ENCODE peak calls at places on chromosomes 16 and 17, in six cellular contexts. One of them, this sample, is unnamed.
A peak's percentile ranks its signal among the peaks of the same experiment; 100 is the strongest.

GRCh38 chr16:10126686-10127085 is 55.5 kb downstream of the GRIN2A start:
- DNase-seq in stimulated activated CD4-positive, alpha-beta T cell treated with anti-CD3 and anti-CD28 coated beads, Interleukin-15, amount 100 ng/mL, for 24 hours: no peak
- DNase-seq in OCI-LY7: no peak
- DNase-seq in CD4-positive, alpha-beta T cell: no peak
- DNase-seq in cardiac fibroblast: no peak
- DNase-seq in astrocyte of the cerebellum: peak; percentile 86
- DNase-seq in this sample: no peak

GRCh38 chr16:75377971-75378386 is 55.3 kb downstream of the CFDP1 start:
- DNase-seq in stimulated activated CD4-positive, alpha-beta T cell treated with anti-CD3 and anti-CD28 coated beads, Interleukin-15, amount 100 ng/mL, for 24 hours: no peak
- DNase-seq in OCI-LY7: no peak
- DNase-seq in CD4-positive, alpha-beta T cell: no peak
- DNase-seq in cardiac fibroblast: peak; percentile 98
- DNase-seq in astrocyte of the cerebellum: peak; percentile 97
- DNase-seq in this sample: no peak

GRCh38 chr16:85192736-85193493 is 80.6 kb upstream of the CIBAR2 start:
- DNase-seq in stimulated activated CD4-positive, alpha-beta T cell treated with anti-CD3 and anti-CD28 coated beads, Interleukin-15, amount 100 ng/mL, for 24 hours: no peak
- DNase-seq in OCI-LY7: no peak
- DNase-seq in CD4-positive, alpha-beta T cell: no peak
- DNase-seq in cardiac fibroblast: no peak
- DNase-seq in astrocyte of the cerebellum: no peak
- DNase-seq in this sample: no peak

GRCh38 chr17:66474810-66475497 is 172.5 kb downstream of the PRKCA start:
- DNase-seq in stimulated activated CD4-positive, alpha-beta T cell treated with anti-CD3 and anti-CD28 coated beads, Interleukin-15, amount 100 ng/mL, for 24 hours: no peak
- DNase-seq in OCI-LY7: no peak
- DNase-seq in CD4-positive, alpha-beta T cell: no peak
- DNase-seq in cardiac fibroblast: no peak
- DNase-seq in astrocyte of the cerebellum: no peak
- DNase-seq in this sample: no peak

GRCh38 chr16:10992797-10993196 is 48.4 kb downstream of the CLEC16A start:
- DNase-seq in stimulated activated CD4-positive, alpha-beta T cell treated with anti-CD3 and anti-CD28 coated beads, Interleukin-15, amount 100 ng/mL, for 24 hours: peak; percentile 72
- DNase-seq in OCI-LY7: no peak
- DNase-seq in CD4-positive, alpha-beta T cell: no peak
- DNase-seq in cardiac fibroblast: peak; percentile 68
- DNase-seq in astrocyte of the cerebellum: peak; percentile 41
- DNase-seq in this sample: no peak

GRCh38 chr17:64024781-64025731 is 4.6 kb upstream of the ICAM2 start:
- DNase-seq in stimulated activated CD4-positive, alpha-beta T cell treated with anti-CD3 and anti-CD28 coated beads, Interleukin-15, amount 100 ng/mL, for 24 hours: peak; percentile 44
- DNase-seq in OCI-LY7: no peak
- DNase-seq in CD4-positive, alpha-beta T cell: peak; percentile 38
- DNase-seq in cardiac fibroblast: no peak
- DNase-seq in astrocyte of the cerebellum: no peak
- DNase-seq in this sample: peak; percentile 29

GRCh38 chr16:72105978-72106377 is 12.3 kb downstream of the DHX38 start:
- DNase-seq in stimulated activated CD4-positive, alpha-beta T cell treated with anti-CD3 and anti-CD28 coated beads, Interleukin-15, amount 100 ng/mL, for 24 hours: no peak
- DNase-seq in OCI-LY7: no peak
- DNase-seq in CD4-positive, alpha-beta T cell: no peak
- DNase-seq in cardiac fibroblast: no peak
- DNase-seq in astrocyte of the cerebellum: no peak
- DNase-seq in this sample: no peak

GRCh38 chr16:12178251-12178990 is 201.9 kb downstream of the SNX29 start:
- DNase-seq in stimulated activated CD4-positive, alpha-beta T cell treated with anti-CD3 and anti-CD28 coated beads, Interleukin-15, amount 100 ng/mL, for 24 hours: no peak
- DNase-seq in OCI-LY7: no peak
- DNase-seq in CD4-positive, alpha-beta T cell: no peak
- DNase-seq in cardiac fibroblast: peak; percentile 73
- DNase-seq in astrocyte of the cerebellum: peak; percentile 57
- DNase-seq in this sample: no peak

GRCh38 chr17:47009759-47010594 is 30.9 kb upstream of the RPRML start:
- DNase-seq in stimulated activated CD4-positive, alpha-beta T cell treated with anti-CD3 and anti-CD28 coated beads, Interleukin-15, amount 100 ng/mL, for 24 hours: no peak
- DNase-seq in OCI-LY7: no peak
- DNase-seq in CD4-positive, alpha-beta T cell: no peak
- DNase-seq in cardiac fibroblast: no peak
- DNase-seq in astrocyte of the cerebellum: no peak
- DNase-seq in this sample: no peak

GRCh38 chr16:74321356-74321755 is 24.7 kb downstream of the PSMD7 start:
- DNase-seq in stimulated activated CD4-positive, alpha-beta T cell treated with anti-CD3 and anti-CD28 coated beads, Interleukin-15, amount 100 ng/mL, for 24 hours: no peak
- DNase-seq in OCI-LY7: no peak
- DNase-seq in CD4-positive, alpha-beta T cell: no peak
- DNase-seq in cardiac fibroblast: no peak
- DNase-seq in astrocyte of the cerebellum: no peak
- DNase-seq in this sample: no peak

GRCh38 chr16:13780841-13781553 is 139.0 kb upstream of the ERCC4 start:
- DNase-seq in stimulated activated CD4-positive, alpha-beta T cell treated with anti-CD3 and anti-CD28 coated beads, Interleukin-15, amount 100 ng/mL, for 24 hours: no peak
- DNase-seq in OCI-LY7: no peak
- DNase-seq in CD4-positive, alpha-beta T cell: no peak
- DNase-seq in cardiac fibroblast: no peak
- DNase-seq in astrocyte of the cerebellum: no peak
- DNase-seq in this sample: no peak

GRCh38 chr17:44733753-44734152 is 25.0 kb upstream of the ADAM11 start:
- DNase-seq in stimulated activated CD4-positive, alpha-beta T cell treated with anti-CD3 and anti-CD28 coated beads, Interleukin-15, amount 100 ng/mL, for 24 hours: no peak
- DNase-seq in OCI-LY7: peak; percentile 13
- DNase-seq in CD4-positive, alpha-beta T cell: no peak
- DNase-seq in cardiac fibroblast: no peak
- DNase-seq in astrocyte of the cerebellum: no peak
- DNase-seq in this sample: no peak

GRCh38 chr16:83692224-83692623 is 115.6 kb upstream of the HSBP1 start:
- DNase-seq in stimulated activated CD4-positive, alpha-beta T cell treated with anti-CD3 and anti-CD28 coated beads, Interleukin-15, amount 100 ng/mL, for 24 hours: no peak
- DNase-seq in OCI-LY7: no peak
- DNase-seq in CD4-positive, alpha-beta T cell: no peak
- DNase-seq in cardiac fibroblast: no peak
- DNase-seq in astrocyte of the cerebellum: no peak
- DNase-seq in this sample: no peak

GRCh38 chr17:45785373-45786193 is 1.5 kb downstream of the CRHR1 start:
- DNase-seq in stimulated activated CD4-positive, alpha-beta T cell treated with anti-CD3 and anti-CD28 coated beads, Interleukin-15, amount 100 ng/mL, for 24 hours: peak; percentile 8
- DNase-seq in OCI-LY7: no peak
- DNase-seq in CD4-positive, alpha-beta T cell: no peak
- DNase-seq in cardiac fibroblast: no peak
- DNase-seq in astrocyte of the cerebellum: no peak
- DNase-seq in this sample: no peak

GRCh38 chr16:86676216-86676800 is 98.0 kb downstream of the FOXL1 start:
- DNase-seq in stimulated activated CD4-positive, alpha-beta T cell treated with anti-CD3 and anti-CD28 coated beads, Interleukin-15, amount 100 ng/mL, for 24 hours: no peak
- DNase-seq in OCI-LY7: no peak
- DNase-seq in CD4-positive, alpha-beta T cell: no peak
- DNase-seq in cardiac fibroblast: peak; percentile 40
- DNase-seq in astrocyte of the cerebellum: no peak
- DNase-seq in this sample: no peak

GRCh38 chr16:72922714-72923113 is 125.2 kb downstream of the ZFHX3 start:
- DNase-seq in stimulated activated CD4-positive, alpha-beta T cell treated with anti-CD3 and anti-CD28 coated beads, Interleukin-15, amount 100 ng/mL, for 24 hours: no peak
- DNase-seq in OCI-LY7: no peak
- DNase-seq in CD4-positive, alpha-beta T cell: no peak
- DNase-seq in cardiac fibroblast: no peak
- DNase-seq in astrocyte of the cerebellum: no peak
- DNase-seq in this sample: no peak

GRCh38 chr16:57984443-57985203 is 13.7 kb upstream of the CNGB1 start:
- DNase-seq in stimulated activated CD4-positive, alpha-beta T cell treated with anti-CD3 and anti-CD28 coated beads, Interleukin-15, amount 100 ng/mL, for 24 hours: peak; percentile 96
- DNase-seq in OCI-LY7: no peak
- DNase-seq in CD4-positive, alpha-beta T cell: peak; percentile 91
- DNase-seq in cardiac fibroblast: peak; percentile 67
- DNase-seq in astrocyte of the cerebellum: peak; percentile 38
- DNase-seq in this sample: peak; percentile 94

GRCh38 chr17:21817791-21818364 is 125.6 kb downstream of the KCNJ18 start:
- DNase-seq in stimulated activated CD4-positive, alpha-beta T cell treated with anti-CD3 and anti-CD28 coated beads, Interleukin-15, amount 100 ng/mL, for 24 hours: no peak
- DNase-seq in OCI-LY7: no peak
- DNase-seq in CD4-positive, alpha-beta T cell: no peak
- DNase-seq in cardiac fibroblast: no peak
- DNase-seq in astrocyte of the cerebellum: no peak
- DNase-seq in this sample: no peak

GRCh38 chr17:12301551-12301950 is 280.9 kb downstream of the MAP2K4 start:
- DNase-seq in stimulated activated CD4-positive, alpha-beta T cell treated with anti-CD3 and anti-CD28 coated beads, Interleukin-15, amount 100 ng/mL, for 24 hours: no peak
- DNase-seq in OCI-LY7: no peak
- DNase-seq in CD4-positive, alpha-beta T cell: no peak
- DNase-seq in cardiac fibroblast: no peak
- DNase-seq in astrocyte of the cerebellum: no peak
- DNase-seq in this sample: no peak

GRCh38 chr17:51128089-51128488 is 7.4 kb upstream of the SPAG9 start:
- DNase-seq in stimulated activated CD4-positive, alpha-beta T cell treated with anti-CD3 and anti-CD28 coated beads, Interleukin-15, amount 100 ng/mL, for 24 hours: peak; percentile 15
- DNase-seq in OCI-LY7: no peak
- DNase-seq in CD4-positive, alpha-beta T cell: no peak
- DNase-seq in cardiac fibroblast: peak; percentile 50
- DNase-seq in astrocyte of the cerebellum: no peak
- DNase-seq in this sample: peak; percentile 27

GRCh38 chr16:4660454-4661007 is 32.8 kb upstream of the NUDT16L1 start:
- DNase-seq in stimulated activated CD4-positive, alpha-beta T cell treated with anti-CD3 and anti-CD28 coated beads, Interleukin-15, amount 100 ng/mL, for 24 hours: peak; percentile 87
- DNase-seq in OCI-LY7: no peak
- DNase-seq in CD4-positive, alpha-beta T cell: peak; percentile 29
- DNase-seq in cardiac fibroblast: peak; percentile 68
- DNase-seq in astrocyte of the cerebellum: peak; percentile 11
- DNase-seq in this sample: peak; percentile 81

GRCh38 chr17:81291662-81292061 is 3.4 kb downstream of the SLC38A10 start:
- DNase-seq in stimulated activated CD4-positive, alpha-beta T cell treated with anti-CD3 and anti-CD28 coated beads, Interleukin-15, amount 100 ng/mL, for 24 hours: peak; percentile 82
- DNase-seq in OCI-LY7: peak; percentile 78
- DNase-seq in CD4-positive, alpha-beta T cell: peak; percentile 58
- DNase-seq in cardiac fibroblast: peak; percentile 64
- DNase-seq in astrocyte of the cerebellum: no peak
- DNase-seq in this sample: peak; percentile 77

GRCh38 chr16:2083409-2083808 is 35.6 kb downstream of the TSC2 start:
- DNase-seq in stimulated activated CD4-positive, alpha-beta T cell treated with anti-CD3 and anti-CD28 coated beads, Interleukin-15, amount 100 ng/mL, for 24 hours: no peak
- DNase-seq in OCI-LY7: no peak
- DNase-seq in CD4-positive, alpha-beta T cell: no peak
- DNase-seq in cardiac fibroblast: no peak
- DNase-seq in astrocyte of the cerebellum: no peak
- DNase-seq in this sample: no peak

GRCh38 chr16:88286301-88286923 is 96.3 kb upstream of the ZNF469 start:
- DNase-seq in stimulated activated CD4-positive, alpha-beta T cell treated with anti-CD3 and anti-CD28 coated beads, Interleukin-15, amount 100 ng/mL, for 24 hours: no peak
- DNase-seq in OCI-LY7: no peak
- DNase-seq in CD4-positive, alpha-beta T cell: no peak
- DNase-seq in cardiac fibroblast: no peak
- DNase-seq in astrocyte of the cerebellum: no peak
- DNase-seq in this sample: no peak

GRCh38 chr16:61926766-61927165 is 109.5 kb downstream of the CDH8 start:
- DNase-seq in stimulated activated CD4-positive, alpha-beta T cell treated with anti-CD3 and anti-CD28 coated beads, Interleukin-15, amount 100 ng/mL, for 24 hours: no peak
- DNase-seq in OCI-LY7: no peak
- DNase-seq in CD4-positive, alpha-beta T cell: no peak
- DNase-seq in cardiac fibroblast: no peak
- DNase-seq in astrocyte of the cerebellum: no peak
- DNase-seq in this sample: no peak

GRCh38 chr17:49575524-49576120 is at the start of gene NXPH3:
- DNase-seq in stimulated activated CD4-positive, alpha-beta T cell treated with anti-CD3 and anti-CD28 coated beads, Interleukin-15, amount 100 ng/mL, for 24 hours: peak; percentile 81
- DNase-seq in OCI-LY7: peak; percentile 41
- DNase-seq in CD4-positive, alpha-beta T cell: peak; percentile 33
- DNase-seq in cardiac fibroblast: peak; percentile 61
- DNase-seq in astrocyte of the cerebellum: no peak
- DNase-seq in this sample: peak; percentile 74

GRCh38 chr17:3534881-3535252 is 22.7 kb downstream of the TRPV3 start:
- DNase-seq in stimulated activated CD4-positive, alpha-beta T cell treated with anti-CD3 and anti-CD28 coated beads, Interleukin-15, amount 100 ng/mL, for 24 hours: peak; percentile 35
- DNase-seq in OCI-LY7: no peak
- DNase-seq in CD4-positive, alpha-beta T cell: no peak
- DNase-seq in cardiac fibroblast: peak; percentile 74
- DNase-seq in astrocyte of the cerebellum: no peak
- DNase-seq in this sample: no peak

GRCh38 chr16:12082207-12082606 is 105.7 kb downstream of the SNX29 start:
- DNase-seq in stimulated activated CD4-positive, alpha-beta T cell treated with anti-CD3 and anti-CD28 coated beads, Interleukin-15, amount 100 ng/mL, for 24 hours: no peak
- DNase-seq in OCI-LY7: no peak
- DNase-seq in CD4-positive, alpha-beta T cell: no peak
- DNase-seq in cardiac fibroblast: no peak
- DNase-seq in astrocyte of the cerebellum: no peak
- DNase-seq in this sample: no peak

This sample was measured in stimulated activated naive CD8-positive, alpha-beta T cell treated with anti-CD3 and anti-CD28 coated beads, Interleukin-15, amount 100 ng/mL, for 72 hours.